ENCODE peak calls at places on chromosomes 13 and 19, in seven cellular contexts. One of them, this sample, is unnamed.

GRCh38 chr13:111271186-111271698 is 49.2 kb upstream of the TEX29 start:
- DNase-seq in T-helper 2 cell treated with Interferon-gamma antibody and Interleukin-4, amounts not matched to agents 5 μg/mL and 100 μg/mL, for 36 hours: no peak
- DNase-seq in GM03348: no peak
- DNase-seq in AG09319: no peak
- DNase-seq in stimulated activated naive CD4-positive, alpha-beta T cell: no peak
- DNase-seq in amniotic stem cell: no peak
- DNase-seq in NCI-H2081: no peak
- DNase-seq in this sample: no peak

GRCh38 chr13:75372923-75373841 is 108.8 kb downstream of the TBC1D4 start:
- DNase-seq in T-helper 2 cell treated with Interferon-gamma antibody and Interleukin-4, amounts not matched to agents 5 μg/mL and 100 μg/mL, for 36 hours: no peak
- DNase-seq in GM03348: no peak
- DNase-seq in AG09319: no peak
- DNase-seq in stimulated activated naive CD4-positive, alpha-beta T cell: no peak
- DNase-seq in amniotic stem cell: no peak
- DNase-seq in NCI-H2081: no peak
- DNase-seq in this sample: no peak

GRCh38 chr19:41023193-41023592 is 32.1 kb downstream of the CYP2B6 start:
- DNase-seq in T-helper 2 cell treated with Interferon-gamma antibody and Interleukin-4, amounts not matched to agents 5 μg/mL and 100 μg/mL, for 36 hours: no peak
- DNase-seq in GM03348: no peak
- DNase-seq in AG09319: no peak
- DNase-seq in stimulated activated naive CD4-positive, alpha-beta T cell: no peak
- DNase-seq in amniotic stem cell: no peak
- DNase-seq in NCI-H2081: no peak
- DNase-seq in this sample: no peak

GRCh38 chr19:21891086-21891485 is 55.1 kb upstream of the ZNF43 start:
- DNase-seq in T-helper 2 cell treated with Interferon-gamma antibody and Interleukin-4, amounts not matched to agents 5 μg/mL and 100 μg/mL, for 36 hours: no peak
- DNase-seq in GM03348: no peak
- DNase-seq in AG09319: no peak
- DNase-seq in stimulated activated naive CD4-positive, alpha-beta T cell: no peak
- DNase-seq in amniotic stem cell: no peak
- DNase-seq in NCI-H2081: no peak
- DNase-seq in this sample: no peak

GRCh38 chr13:106405731-106406130 is 129.7 kb downstream of the EFNB2 start:
- DNase-seq in T-helper 2 cell treated with Interferon-gamma antibody and Interleukin-4, amounts not matched to agents 5 μg/mL and 100 μg/mL, for 36 hours: no peak
- DNase-seq in GM03348: no peak
- DNase-seq in AG09319: no peak
- DNase-seq in stimulated activated naive CD4-positive, alpha-beta T cell: no peak
- DNase-seq in amniotic stem cell: no peak
- DNase-seq in NCI-H2081: no peak
- DNase-seq in this sample: no peak

GRCh38 chr13:88651531-88651930 is 980.4 kb downstream of the SLITRK5 start:
- DNase-seq in T-helper 2 cell treated with Interferon-gamma antibody and Interleukin-4, amounts not matched to agents 5 μg/mL and 100 μg/mL, for 36 hours: no peak
- DNase-seq in GM03348: no peak
- DNase-seq in AG09319: no peak
- DNase-seq in stimulated activated naive CD4-positive, alpha-beta T cell: no peak
- DNase-seq in amniotic stem cell: no peak
- DNase-seq in NCI-H2081: no peak
- DNase-seq in this sample: no peak

GRCh38 chr13:50635504-50635903 is 208.0 kb downstream of the DLEU7 start:
- DNase-seq in T-helper 2 cell treated with Interferon-gamma antibody and Interleukin-4, amounts not matched to agents 5 μg/mL and 100 μg/mL, for 36 hours: no peak
- DNase-seq in GM03348: no peak
- DNase-seq in AG09319: no peak
- DNase-seq in stimulated activated naive CD4-positive, alpha-beta T cell: no peak
- DNase-seq in amniotic stem cell: no peak
- DNase-seq in NCI-H2081: no peak
- DNase-seq in this sample: no peak

GRCh38 chr13:88068316-88068715 is 397.1 kb downstream of the SLITRK5 start:
- DNase-seq in T-helper 2 cell treated with Interferon-gamma antibody and Interleukin-4, amounts not matched to agents 5 μg/mL and 100 μg/mL, for 36 hours: no peak
- DNase-seq in GM03348: no peak
- DNase-seq in AG09319: no peak
- DNase-seq in stimulated activated naive CD4-positive, alpha-beta T cell: no peak
- DNase-seq in amniotic stem cell: no peak
- DNase-seq in NCI-H2081: no peak
- DNase-seq in this sample: no peak

GRCh38 chr13:90428522-90429210 is 918.8 kb upstream of the MIR17HG start:
- DNase-seq in T-helper 2 cell treated with Interferon-gamma antibody and Interleukin-4, amounts not matched to agents 5 μg/mL and 100 μg/mL, for 36 hours: no peak
- DNase-seq in GM03348: no peak
- DNase-seq in AG09319: no peak
- DNase-seq in stimulated activated naive CD4-positive, alpha-beta T cell: no peak
- DNase-seq in amniotic stem cell: no peak
- DNase-seq in NCI-H2081: no peak
- DNase-seq in this sample: no peak

GRCh38 chr19:40601061-40601973 is at the start of gene LTBP4:
- DNase-seq in T-helper 2 cell treated with Interferon-gamma antibody and Interleukin-4, amounts not matched to agents 5 μg/mL and 100 μg/mL, for 36 hours: peak; percentile 37
- DNase-seq in GM03348: peak; percentile 53
- DNase-seq in AG09319: no peak
- DNase-seq in stimulated activated naive CD4-positive, alpha-beta T cell: peak; percentile 26
- DNase-seq in amniotic stem cell: no peak
- DNase-seq in NCI-H2081: no peak
- DNase-seq in this sample: peak; percentile 49

GRCh38 chr19:39951065-39951650 is 16.7 kb upstream of the FCGBP start:
- DNase-seq in T-helper 2 cell treated with Interferon-gamma antibody and Interleukin-4, amounts not matched to agents 5 μg/mL and 100 μg/mL, for 36 hours: no peak
- DNase-seq in GM03348: no peak
- DNase-seq in AG09319: no peak
- DNase-seq in stimulated activated naive CD4-positive, alpha-beta T cell: no peak
- DNase-seq in amniotic stem cell: no peak
- DNase-seq in NCI-H2081: no peak
- DNase-seq in this sample: no peak

GRCh38 chr13:50810468-50810867 is 33.0 kb downstream of the DLEU7 start:
- DNase-seq in T-helper 2 cell treated with Interferon-gamma antibody and Interleukin-4, amounts not matched to agents 5 μg/mL and 100 μg/mL, for 36 hours: no peak
- DNase-seq in GM03348: no peak
- DNase-seq in AG09319: no peak
- DNase-seq in stimulated activated naive CD4-positive, alpha-beta T cell: no peak
- DNase-seq in amniotic stem cell: no peak
- DNase-seq in NCI-H2081: no peak
- DNase-seq in this sample: no peak

GRCh38 chr19:6500837-6501739 is 1.0 kb downstream of the TUBB4A start:
- DNase-seq in T-helper 2 cell treated with Interferon-gamma antibody and Interleukin-4, amounts not matched to agents 5 μg/mL and 100 μg/mL, for 36 hours: no peak
- DNase-seq in GM03348: no peak
- DNase-seq in AG09319: no peak
- DNase-seq in stimulated activated naive CD4-positive, alpha-beta T cell: no peak
- DNase-seq in amniotic stem cell: no peak
- DNase-seq in NCI-H2081: no peak
- DNase-seq in this sample: no peak

GRCh38 chr19:23558541-23558940 is 128.5 kb downstream of the ZNF675 start:
- DNase-seq in T-helper 2 cell treated with Interferon-gamma antibody and Interleukin-4, amounts not matched to agents 5 μg/mL and 100 μg/mL, for 36 hours: no peak
- DNase-seq in GM03348: no peak
- DNase-seq in AG09319: no peak
- DNase-seq in stimulated activated naive CD4-positive, alpha-beta T cell: no peak
- DNase-seq in amniotic stem cell: no peak
- DNase-seq in NCI-H2081: no peak
- DNase-seq in this sample: no peak

GRCh38 chr19:3608079-3608641 is 1.5 kb upstream of the TBXA2R start:
- DNase-seq in T-helper 2 cell treated with Interferon-gamma antibody and Interleukin-4, amounts not matched to agents 5 μg/mL and 100 μg/mL, for 36 hours: no peak
- DNase-seq in GM03348: no peak
- DNase-seq in AG09319: no peak
- DNase-seq in stimulated activated naive CD4-positive, alpha-beta T cell: no peak
- DNase-seq in amniotic stem cell: no peak
- DNase-seq in NCI-H2081: no peak
- DNase-seq in this sample: no peak

GRCh38 chr19:29771708-29772415 is 39.9 kb upstream of the CCNE1 start:
- DNase-seq in T-helper 2 cell treated with Interferon-gamma antibody and Interleukin-4, amounts not matched to agents 5 μg/mL and 100 μg/mL, for 36 hours: no peak
- DNase-seq in GM03348: peak; percentile 88
- DNase-seq in AG09319: peak; percentile 8
- DNase-seq in stimulated activated naive CD4-positive, alpha-beta T cell: no peak
- DNase-seq in amniotic stem cell: no peak
- DNase-seq in NCI-H2081: no peak
- DNase-seq in this sample: peak; percentile 8

GRCh38 chr19:50358483-50359431 is 6.7 kb downstream of the NAPSA start:
- DNase-seq in T-helper 2 cell treated with Interferon-gamma antibody and Interleukin-4, amounts not matched to agents 5 μg/mL and 100 μg/mL, for 36 hours: peak; percentile 82
- DNase-seq in GM03348: peak; percentile 72
- DNase-seq in AG09319: no peak
- DNase-seq in stimulated activated naive CD4-positive, alpha-beta T cell: peak; percentile 72
- DNase-seq in amniotic stem cell: no peak
- DNase-seq in NCI-H2081: peak; percentile 58
- DNase-seq in this sample: no peak

GRCh38 chr19:40139533-40140287 is 49.0 kb upstream of the ZNF780A start:
- DNase-seq in T-helper 2 cell treated with Interferon-gamma antibody and Interleukin-4, amounts not matched to agents 5 μg/mL and 100 μg/mL, for 36 hours: no peak
- DNase-seq in GM03348: peak; percentile 72
- DNase-seq in AG09319: peak; percentile 40
- DNase-seq in stimulated activated naive CD4-positive, alpha-beta T cell: no peak
- DNase-seq in amniotic stem cell: peak; percentile 10
- DNase-seq in NCI-H2081: peak; percentile 40
- DNase-seq in this sample: peak; percentile 68

GRCh38 chr13:22569830-22570229 is 610.9 kb upstream of the SGCG start:
- DNase-seq in T-helper 2 cell treated with Interferon-gamma antibody and Interleukin-4, amounts not matched to agents 5 μg/mL and 100 μg/mL, for 36 hours: no peak
- DNase-seq in GM03348: no peak
- DNase-seq in AG09319: no peak
- DNase-seq in stimulated activated naive CD4-positive, alpha-beta T cell: no peak
- DNase-seq in amniotic stem cell: no peak
- DNase-seq in NCI-H2081: no peak
- DNase-seq in this sample: no peak

GRCh38 chr13:98658131-98658530 is 81.2 kb upstream of the STK24 start:
- DNase-seq in T-helper 2 cell treated with Interferon-gamma antibody and Interleukin-4, amounts not matched to agents 5 μg/mL and 100 μg/mL, for 36 hours: no peak
- DNase-seq in GM03348: peak; percentile 69
- DNase-seq in AG09319: no peak
- DNase-seq in stimulated activated naive CD4-positive, alpha-beta T cell: no peak
- DNase-seq in amniotic stem cell: no peak
- DNase-seq in NCI-H2081: no peak
- DNase-seq in this sample: no peak

GRCh38 chr13:95608640-95609280 is 35.7 kb downstream of the DZIP1 start:
- DNase-seq in T-helper 2 cell treated with Interferon-gamma antibody and Interleukin-4, amounts not matched to agents 5 μg/mL and 100 μg/mL, for 36 hours: no peak
- DNase-seq in GM03348: no peak
- DNase-seq in AG09319: no peak
- DNase-seq in stimulated activated naive CD4-positive, alpha-beta T cell: no peak
- DNase-seq in amniotic stem cell: no peak
- DNase-seq in NCI-H2081: no peak
- DNase-seq in this sample: no peak

GRCh38 chr13:100913143-100913542 is 238.5 kb upstream of the TMTC4 start:
- DNase-seq in T-helper 2 cell treated with Interferon-gamma antibody and Interleukin-4, amounts not matched to agents 5 μg/mL and 100 μg/mL, for 36 hours: no peak
- DNase-seq in GM03348: no peak
- DNase-seq in AG09319: no peak
- DNase-seq in stimulated activated naive CD4-positive, alpha-beta T cell: no peak
- DNase-seq in amniotic stem cell: no peak
- DNase-seq in NCI-H2081: no peak
- DNase-seq in this sample: no peak

GRCh38 chr19:11673608-11674041 is 65.1 kb downstream of the ZNF823 start:
- DNase-seq in T-helper 2 cell treated with Interferon-gamma antibody and Interleukin-4, amounts not matched to agents 5 μg/mL and 100 μg/mL, for 36 hours: no peak
- DNase-seq in GM03348: peak; percentile 84
- DNase-seq in AG09319: no peak
- DNase-seq in stimulated activated naive CD4-positive, alpha-beta T cell: no peak
- DNase-seq in amniotic stem cell: peak; percentile 23
- DNase-seq in NCI-H2081: no peak
- DNase-seq in this sample: no peak

GRCh38 chr13:52845334-52845761 is 3.1 kb downstream of the PCDH8 start:
- DNase-seq in T-helper 2 cell treated with Interferon-gamma antibody and Interleukin-4, amounts not matched to agents 5 μg/mL and 100 μg/mL, for 36 hours: no peak
- DNase-seq in GM03348: no peak
- DNase-seq in AG09319: no peak
- DNase-seq in stimulated activated naive CD4-positive, alpha-beta T cell: no peak
- DNase-seq in amniotic stem cell: no peak
- DNase-seq in NCI-H2081: no peak
- DNase-seq in this sample: no peak

GRCh38 chr19:10501971-10502523 is 1.1 kb downstream of the KEAP1 start:
- DNase-seq in T-helper 2 cell treated with Interferon-gamma antibody and Interleukin-4, amounts not matched to agents 5 μg/mL and 100 μg/mL, for 36 hours: peak; percentile 50
- DNase-seq in GM03348: peak; percentile 86
- DNase-seq in AG09319: no peak
- DNase-seq in stimulated activated naive CD4-positive, alpha-beta T cell: no peak
- DNase-seq in amniotic stem cell: no peak
- DNase-seq in NCI-H2081: peak; percentile 84
- DNase-seq in this sample: no peak

GRCh38 chr13:73060251-73061160 is 1.7 kb downstream of the KLF5 start:
- DNase-seq in T-helper 2 cell treated with Interferon-gamma antibody and Interleukin-4, amounts not matched to agents 5 μg/mL and 100 μg/mL, for 36 hours: no peak
- DNase-seq in GM03348: peak; percentile 66
- DNase-seq in AG09319: peak; percentile 50
- DNase-seq in stimulated activated naive CD4-positive, alpha-beta T cell: no peak
- DNase-seq in amniotic stem cell: peak; percentile 31
- DNase-seq in NCI-H2081: no peak
- DNase-seq in this sample: no peak

GRCh38 chr19:49151339-49152217 is 3.6 kb downstream of the HRC start:
- DNase-seq in T-helper 2 cell treated with Interferon-gamma antibody and Interleukin-4, amounts not matched to agents 5 μg/mL and 100 μg/mL, for 36 hours: no peak
- DNase-seq in GM03348: peak; percentile 67
- DNase-seq in AG09319: no peak
- DNase-seq in stimulated activated naive CD4-positive, alpha-beta T cell: peak; percentile 45
- DNase-seq in amniotic stem cell: no peak
- DNase-seq in NCI-H2081: peak; percentile 63
- DNase-seq in this sample: no peak

GRCh38 chr13:30569901-30570576 is 47.7 kb upstream of the USPL1 start:
- DNase-seq in T-helper 2 cell treated with Interferon-gamma antibody and Interleukin-4, amounts not matched to agents 5 μg/mL and 100 μg/mL, for 36 hours: no peak
- DNase-seq in GM03348: peak; percentile 83
- DNase-seq in AG09319: peak; percentile 80
- DNase-seq in stimulated activated naive CD4-positive, alpha-beta T cell: no peak
- DNase-seq in amniotic stem cell: peak; percentile 90
- DNase-seq in NCI-H2081: no peak
- DNase-seq in this sample: no peak

GRCh38 chr13:44759222-44759721 is 183.1 kb upstream of the TSC22D1 start:
- DNase-seq in T-helper 2 cell treated with Interferon-gamma antibody and Interleukin-4, amounts not matched to agents 5 μg/mL and 100 μg/mL, for 36 hours: no peak
- DNase-seq in GM03348: no peak
- DNase-seq in AG09319: no peak
- DNase-seq in stimulated activated naive CD4-positive, alpha-beta T cell: no peak
- DNase-seq in amniotic stem cell: no peak
- DNase-seq in NCI-H2081: peak; percentile 88
- DNase-seq in this sample: no peak

GRCh38 chr19:44748426-44749254 is at the start of gene BCL3:
- DNase-seq in T-helper 2 cell treated with Interferon-gamma antibody and Interleukin-4, amounts not matched to agents 5 μg/mL and 100 μg/mL, for 36 hours: peak; percentile 86
- DNase-seq in GM03348: peak; percentile 87
- DNase-seq in AG09319: peak; percentile 58
- DNase-seq in stimulated activated naive CD4-positive, alpha-beta T cell: peak; percentile 62
- DNase-seq in amniotic stem cell: no peak
- DNase-seq in NCI-H2081: no peak
- DNase-seq in this sample: no peak

GRCh38 chr13:21541980-21542379 is 62.0 kb downstream of the MICU2 start:
- DNase-seq in T-helper 2 cell treated with Interferon-gamma antibody and Interleukin-4, amounts not matched to agents 5 μg/mL and 100 μg/mL, for 36 hours: no peak
- DNase-seq in GM03348: no peak
- DNase-seq in AG09319: no peak
- DNase-seq in stimulated activated naive CD4-positive, alpha-beta T cell: no peak
- DNase-seq in amniotic stem cell: no peak
- DNase-seq in NCI-H2081: no peak
- DNase-seq in this sample: no peak

This sample was measured in NCI-H1694 treated with DMSO at 0.1 percent for 48 hours.